ENCODE peak calls at places on chromosomes 12 and 14, in nine cellular contexts. One of them, this sample, is unnamed.

GRCh38 chr12:28618171-28618570 is 427.9 kb downstream of the CCDC91 start:
- DNase-seq in vagina: no peak
- DNase-seq in stomach: no peak
- DNase-seq in sigmoid colon: no peak
- DNase-seq in GM23338: no peak
- DNase-seq in K562: no peak
- DNase-seq in HL-60: no peak
- DNase-seq in upper lobe of left lung: no peak
- DNase-seq in breast epithelium: no peak
- DNase-seq in this sample: no peak

GRCh38 chr12:53939141-53940108 is 794 bp downstream of the HOXC13 start:
- DNase-seq in vagina: no peak
- DNase-seq in stomach: no peak
- DNase-seq in sigmoid colon: no peak
- DNase-seq in GM23338: peak
- DNase-seq in K562: no peak
- DNase-seq in HL-60: no peak
- DNase-seq in upper lobe of left lung: no peak
- DNase-seq in breast epithelium: peak
- DNase-seq in this sample: no peak

GRCh38 chr14:31060253-31060875 is 34.2 kb upstream of the STRN3 start:
- DNase-seq in vagina: no peak
- DNase-seq in stomach: no peak
- DNase-seq in sigmoid colon: no peak
- DNase-seq in GM23338: peak
- DNase-seq in K562: no peak
- DNase-seq in HL-60: no peak
- DNase-seq in upper lobe of left lung: no peak
- DNase-seq in breast epithelium: no peak
- DNase-seq in this sample: no peak

GRCh38 chr14:78425332-78425731 is 255.2 kb downstream of the NRXN3 start:
- DNase-seq in vagina: no peak
- DNase-seq in stomach: no peak
- DNase-seq in sigmoid colon: no peak
- DNase-seq in GM23338: peak
- DNase-seq in K562: no peak
- DNase-seq in HL-60: no peak
- DNase-seq in upper lobe of left lung: peak
- DNase-seq in breast epithelium: no peak
- DNase-seq in this sample: no peak

GRCh38 chr12:89765959-89766824 is 57.6 kb upstream of the ATP2B1 start:
- DNase-seq in vagina: no peak
- DNase-seq in stomach: no peak
- DNase-seq in sigmoid colon: no peak
- DNase-seq in GM23338: no peak
- DNase-seq in K562: no peak
- DNase-seq in HL-60: no peak
- DNase-seq in upper lobe of left lung: no peak
- DNase-seq in breast epithelium: no peak
- DNase-seq in this sample: no peak

GRCh38 chr12:76259660-76260389 is 88.4 kb downstream of the BBS10 start:
- DNase-seq in vagina: no peak
- DNase-seq in stomach: no peak
- DNase-seq in sigmoid colon: no peak
- DNase-seq in GM23338: no peak
- DNase-seq in K562: no peak
- DNase-seq in HL-60: no peak
- DNase-seq in upper lobe of left lung: peak
- DNase-seq in breast epithelium: peak
- DNase-seq in this sample: no peak

GRCh38 chr14:58270628-58271027 is 26.0 kb downstream of the PSMA3 start:
- DNase-seq in vagina: no peak
- DNase-seq in stomach: no peak
- DNase-seq in sigmoid colon: no peak
- DNase-seq in GM23338: no peak
- DNase-seq in K562: no peak
- DNase-seq in HL-60: no peak
- DNase-seq in upper lobe of left lung: no peak
- DNase-seq in breast epithelium: no peak
- DNase-seq in this sample: no peak

GRCh38 chr12:52267699-52268098 is 6.7 kb upstream of the KRT86 start:
- DNase-seq in vagina: no peak
- DNase-seq in stomach: no peak
- DNase-seq in sigmoid colon: no peak
- DNase-seq in GM23338: no peak
- DNase-seq in K562: no peak
- DNase-seq in HL-60: no peak
- DNase-seq in upper lobe of left lung: no peak
- DNase-seq in breast epithelium: no peak
- DNase-seq in this sample: no peak

GRCh38 chr12:112112423-112113132 is 4.0 kb upstream of the NAA25 start:
- DNase-seq in vagina: no peak
- DNase-seq in stomach: peak
- DNase-seq in sigmoid colon: no peak
- DNase-seq in GM23338: peak
- DNase-seq in K562: no peak
- DNase-seq in HL-60: no peak
- DNase-seq in upper lobe of left lung: peak
- DNase-seq in breast epithelium: peak
- DNase-seq in this sample: no peak

DNA sequence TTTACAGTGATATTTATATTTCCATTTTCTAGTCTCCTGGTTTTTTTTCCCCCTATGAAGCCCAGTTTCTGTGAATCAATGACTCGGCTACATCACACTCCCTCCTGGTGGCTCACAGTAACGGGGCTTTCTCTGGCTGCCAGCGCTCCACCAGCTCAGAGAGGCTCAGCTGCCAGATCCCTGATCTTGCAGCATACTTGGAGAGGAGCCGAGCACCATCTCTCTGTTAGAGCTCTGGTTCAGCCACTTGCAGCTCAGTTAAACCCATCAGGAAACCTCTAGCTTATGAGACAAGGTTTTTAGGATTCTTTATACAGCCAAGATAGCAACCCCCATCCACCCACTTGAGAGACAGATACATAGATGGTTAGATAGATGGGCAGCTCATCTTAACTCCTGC is 74.6 kb downstream of the CIT start:
- DNase-seq in vagina: no peak
- DNase-seq in stomach: no peak
- DNase-seq in sigmoid colon: peak
- DNase-seq in GM23338: no peak
- DNase-seq in K562: no peak
- DNase-seq in HL-60: no peak
- DNase-seq in upper lobe of left lung: no peak
- DNase-seq in breast epithelium: no peak
- DNase-seq in this sample: no peak
- H3K4me3 ChIP-seq in vagina: no peak
- H3K4me3 ChIP-seq in stomach: no peak
- H3K4me3 ChIP-seq in sigmoid colon: no peak
- H3K4me3 ChIP-seq in GM23338: no peak
- H3K4me3 ChIP-seq in K562: no peak
- H3K4me3 ChIP-seq in HL-60: no peak
- H3K4me3 ChIP-seq in upper lobe of left lung: no peak
- H3K4me3 ChIP-seq in breast epithelium: no peak
- H3K4me3 ChIP-seq in this sample: no peak

GRCh38 chr12:121538699-121539061 is 42.1 kb downstream of the KDM2B start:
- DNase-seq in vagina: no peak
- DNase-seq in stomach: peak
- DNase-seq in sigmoid colon: no peak
- DNase-seq in GM23338: peak
- DNase-seq in K562: peak
- DNase-seq in HL-60: no peak
- DNase-seq in upper lobe of left lung: peak
- DNase-seq in breast epithelium: no peak
- DNase-seq in this sample: no peak
- TF ChIP-seq POLR2AphosphoS5 in vagina: no peak
- TF ChIP-seq POLR2AphosphoS5 in stomach: no peak
- TF ChIP-seq POLR2AphosphoS5 in sigmoid colon: no peak
- TF ChIP-seq POLR2AphosphoS5 in GM23338: no peak
- TF ChIP-seq POLR2AphosphoS5 in K562: no peak
- TF ChIP-seq POLR2AphosphoS5 in HL-60: no peak
- TF ChIP-seq POLR2AphosphoS5 in upper lobe of left lung: no peak
- TF ChIP-seq POLR2AphosphoS5 in breast epithelium: no peak
- TF ChIP-seq POLR2AphosphoS5 in this sample: no peak

GRCh38 chr14:24216345-24216699 is 456 bp upstream of the MDP1 start:
- DNase-seq in vagina: no peak
- DNase-seq in stomach: no peak
- DNase-seq in sigmoid colon: no peak
- DNase-seq in GM23338: no peak
- DNase-seq in K562: no peak
- DNase-seq in HL-60: no peak
- DNase-seq in upper lobe of left lung: no peak
- DNase-seq in breast epithelium: no peak
- DNase-seq in this sample: no peak
- H3K4me3 ChIP-seq in vagina: peak
- H3K4me3 ChIP-seq in stomach: peak
- H3K4me3 ChIP-seq in sigmoid colon: peak
- H3K4me3 ChIP-seq in GM23338: peak
- H3K4me3 ChIP-seq in K562: no peak
- H3K4me3 ChIP-seq in HL-60: peak
- H3K4me3 ChIP-seq in upper lobe of left lung: no peak
- H3K4me3 ChIP-seq in breast epithelium: no peak
- H3K4me3 ChIP-seq in this sample: peak

GRCh38 chr14:95255487-95255886 is 64.2 kb downstream of the CLMN start:
- DNase-seq in vagina: no peak
- DNase-seq in stomach: peak
- DNase-seq in sigmoid colon: no peak
- DNase-seq in GM23338: peak
- DNase-seq in K562: peak
- DNase-seq in HL-60: peak
- DNase-seq in upper lobe of left lung: peak
- DNase-seq in breast epithelium: peak
- DNase-seq in this sample: no peak
- TF ChIP-seq POLR2AphosphoS5 in vagina: no peak
- TF ChIP-seq POLR2AphosphoS5 in stomach: peak
- TF ChIP-seq POLR2AphosphoS5 in sigmoid colon: no peak
- TF ChIP-seq POLR2AphosphoS5 in GM23338: no peak
- TF ChIP-seq POLR2AphosphoS5 in K562: no peak
- TF ChIP-seq POLR2AphosphoS5 in HL-60: no peak
- TF ChIP-seq POLR2AphosphoS5 in upper lobe of left lung: no peak
- TF ChIP-seq POLR2AphosphoS5 in breast epithelium: no peak
- TF ChIP-seq POLR2AphosphoS5 in this sample: no peak

GRCh38 chr14:60506985-60507829 is 1.7 kb upstream of the SIX6 start:
- DNase-seq in vagina: no peak
- DNase-seq in stomach: no peak
- DNase-seq in sigmoid colon: no peak
- DNase-seq in GM23338: peak
- DNase-seq in K562: no peak
- DNase-seq in HL-60: no peak
- DNase-seq in upper lobe of left lung: no peak
- DNase-seq in breast epithelium: no peak
- DNase-seq in this sample: no peak
- H3K4me3 ChIP-seq in vagina: no peak
- H3K4me3 ChIP-seq in stomach: no peak
- H3K4me3 ChIP-seq in sigmoid colon: no peak
- H3K4me3 ChIP-seq in GM23338: peak
- H3K4me3 ChIP-seq in K562: no peak
- H3K4me3 ChIP-seq in HL-60: no peak
- H3K4me3 ChIP-seq in upper lobe of left lung: no peak
- H3K4me3 ChIP-seq in breast epithelium: no peak
- H3K4me3 ChIP-seq in this sample: no peak

DNA sequence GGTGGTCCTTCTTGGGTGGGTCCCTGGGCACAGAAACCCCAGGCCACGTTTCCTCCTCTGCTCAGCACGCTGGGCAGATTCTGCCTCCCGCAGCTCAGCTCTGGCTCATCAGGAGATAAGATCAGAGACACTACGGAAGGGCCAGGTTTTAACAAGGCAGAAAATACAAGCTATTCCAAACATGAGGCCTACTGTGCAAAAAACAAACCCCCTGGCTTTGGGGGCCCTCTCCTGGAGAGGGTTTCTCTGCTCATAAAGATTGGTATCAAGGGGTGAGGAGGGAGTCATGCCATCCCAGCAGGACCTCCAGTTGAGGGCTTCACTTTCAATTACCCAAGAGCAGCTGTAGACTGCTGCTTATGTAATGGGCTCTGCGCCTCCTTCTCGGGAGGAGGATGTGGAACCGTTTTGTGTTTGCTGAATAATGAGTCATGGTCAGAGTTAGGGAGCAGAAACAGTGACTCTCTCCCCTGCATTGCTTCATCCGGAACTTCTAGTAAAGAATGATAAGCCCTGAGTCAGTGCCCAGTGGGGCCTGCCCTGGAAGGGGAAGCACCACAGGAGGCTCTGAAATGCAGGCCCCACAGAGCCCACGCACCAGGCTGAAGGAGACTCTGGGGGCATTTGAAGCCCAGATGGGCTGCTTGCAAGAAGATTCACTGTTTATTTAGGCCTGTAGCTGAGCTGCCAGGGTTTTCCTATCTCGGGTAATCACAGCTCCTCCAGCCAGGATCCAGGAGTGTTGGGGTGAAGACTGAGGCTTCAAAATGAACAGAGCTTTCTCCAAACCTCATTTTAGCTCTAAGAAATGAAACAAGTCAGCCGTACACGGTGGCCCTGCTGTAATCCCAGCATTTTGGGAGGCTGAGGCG is 79.3 kb downstream of the SSPN start:
- DNase-seq in vagina: peak
- DNase-seq in stomach: peak
- DNase-seq in sigmoid colon: peak
- DNase-seq in GM23338: peak
- DNase-seq in K562: peak
- DNase-seq in HL-60: peak
- DNase-seq in upper lobe of left lung: peak
- DNase-seq in breast epithelium: peak
- DNase-seq in this sample: peak
- TF ChIP-seq POLR2AphosphoS5 in vagina: peak
- TF ChIP-seq POLR2AphosphoS5 in stomach: peak
- TF ChIP-seq POLR2AphosphoS5 in sigmoid colon: peak
- TF ChIP-seq POLR2AphosphoS5 in GM23338: no peak
- TF ChIP-seq POLR2AphosphoS5 in K562: peak
- TF ChIP-seq POLR2AphosphoS5 in HL-60: peak
- TF ChIP-seq POLR2AphosphoS5 in upper lobe of left lung: peak
- TF ChIP-seq POLR2AphosphoS5 in breast epithelium: peak
- TF ChIP-seq POLR2AphosphoS5 in this sample: no peak

This sample was measured in spleen.